ENCODE peak calls at places on chromosome 4, in five cellular contexts. M is HepG2, I is SK-N-SH, H is GM12878, Y is K562. X is an unnamed sample.

GRCh38 chr4:147332101-147332500 is 148.8 kb upstream of the EDNRA start:
- DNase-seq in M (no peak), I (no peak), H (no peak), Y (no peak), X (no peak)

GRCh38 chr4:38601244-38601915 is 62.6 kb upstream of the KLF3 start:
- DNase-seq in M (peak), I (no peak), H (no peak), Y (peak), X (peak)

GRCh38 chr4:39256436-39256835 is 74.1 kb downstream of the WDR19 start:
- DNase-seq in M (no peak), I (no peak), H (no peak), Y (no peak), X (no peak)

GRCh38 chr4:35151816-35152572 is 1092.3 kb downstream of the ARAP2 start:
- DNase-seq in M (peak), I (peak), H (no peak), Y (peak), X (no peak)

GRCh38 chr4:15414601-15415091 is 13.2 kb upstream of the C1QTNF7 start:
- DNase-seq in M (no peak), I (no peak), H (no peak), Y (no peak), X (no peak)

GRCh38 chr4:72457158-72457557 is 111.9 kb downstream of the ADAMTS3 start:
- DNase-seq in M (no peak), I (no peak), H (no peak), Y (no peak), X (no peak)

GRCh38 chr4:169239236-169239905 is 31.4 kb downstream of the SH3RF1 start:
- DNase-seq in M (no peak), I (no peak), H (no peak), Y (no peak), X (no peak)

GRCh38 chr4:113248320-113248719 is 198.9 kb downstream of the ANK2 start:
- DNase-seq in M (peak), I (no peak), H (no peak), Y (peak), X (no peak)

GRCh38 chr4:681736-682451 is 7.1 kb downstream of the SLC49A3 start:
- DNase-seq in M (peak), I (peak), H (no peak), Y (peak), X (peak)

GRCh38 chr4:18568600-18568999 is 547.0 kb upstream of the LCORL start:
- DNase-seq in M (no peak), I (no peak), H (no peak), Y (no peak), X (no peak)

GRCh38 chr4:70196855-70197254 is 1.3 kb downstream of the ODAM start:
- DNase-seq in M (no peak), I (no peak), H (no peak), Y (no peak), X (no peak)

GRCh38 chr4:105434940-105435339 is 38.9 kb downstream of the PPA2 start:
- DNase-seq in M (no peak), I (no peak), H (no peak), Y (no peak), X (no peak)

GRCh38 chr4:158673633-158674032 is 1.5 kb downstream of the ETFDH start:
- DNase-seq in M (no peak), I (no peak), H (no peak), Y (no peak), X (no peak)

GRCh38 chr4:74933562-74934015 is 673 bp downstream of the PARM1 start:
- DNase-seq in M (no peak), I (peak), H (no peak), Y (no peak), X (no peak)

GRCh38 chr4:4455199-4455865 is 68.4 kb downstream of the NSG1 start:
- DNase-seq in M (no peak), I (peak), H (peak), Y (no peak), X (no peak)
- TF ChIP-seq GABPA in M (no peak), I (no peak), H (no peak), Y (no peak), X (no peak)

DNA sequence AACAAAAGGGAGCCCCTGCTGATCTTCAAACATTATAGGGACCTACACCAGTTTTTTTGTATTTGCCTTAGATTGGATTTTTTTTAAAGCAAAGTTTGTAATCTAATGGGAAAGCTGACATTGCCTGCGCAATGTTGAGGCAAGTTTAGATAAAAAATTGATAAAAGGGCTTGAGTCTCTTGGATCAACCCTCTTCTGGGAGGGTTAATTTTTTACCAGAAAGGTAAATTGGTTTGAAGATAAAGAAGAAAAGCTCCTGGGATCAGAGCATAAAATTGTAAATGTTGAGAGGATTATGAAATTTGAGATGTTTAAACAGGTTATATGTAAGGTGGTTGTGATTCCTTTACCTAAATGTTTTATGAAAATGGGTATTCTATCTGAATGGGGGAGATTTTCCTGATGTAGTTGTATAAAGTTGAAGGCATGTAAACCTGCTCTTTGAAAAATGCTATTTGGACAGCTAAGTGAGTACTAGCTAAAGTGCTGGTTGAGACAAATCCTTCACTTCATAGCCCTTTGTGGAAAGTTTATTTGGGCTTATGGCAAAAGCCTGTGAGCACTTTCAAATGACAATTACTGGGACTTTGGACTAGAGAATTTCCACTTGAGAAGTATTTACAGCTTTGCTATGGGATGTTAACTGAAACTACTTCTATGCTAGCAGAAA is 56.1 kb downstream of the UGT2B10 start:
- DNase-seq in M (peak), I (no peak), H (no peak), Y (no peak), X (no peak)
- H3K27ac ChIP-seq in M (peak), I (no peak), H (no peak), Y (no peak), X (no peak)

DNA sequence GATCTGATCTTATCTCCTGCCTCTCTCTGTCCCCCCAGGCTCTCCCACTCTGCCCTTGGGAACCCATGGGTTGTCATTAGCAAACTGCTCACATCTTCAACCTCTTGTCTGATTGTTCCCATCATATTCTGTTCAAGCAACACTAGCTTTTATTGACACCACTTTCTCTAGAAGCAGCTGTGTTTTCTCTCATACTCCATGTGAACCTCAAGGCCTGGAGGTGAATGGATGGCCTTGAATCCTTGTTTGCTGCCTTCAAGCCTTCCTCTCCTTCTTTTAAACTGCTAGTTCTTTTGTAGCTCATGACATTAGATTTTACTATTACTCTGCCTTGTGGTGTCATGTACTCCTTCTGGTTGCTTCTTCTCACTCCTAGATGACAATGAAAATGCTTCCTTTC is 149.5 kb upstream of the WDFY3 start:
- DNase-seq in M (no peak), I (no peak), H (no peak), Y (no peak), X (no peak)
- TF ChIP-seq REST in M (no peak), I (no peak), H (no peak), Y (no peak), X (no peak)

GRCh38 chr4:42786350-42787070 is 106.0 kb upstream of the GRXCR1 start:
- DNase-seq in M (no peak), I (no peak), H (no peak), Y (no peak), X (no peak)
- TF ChIP-seq GABPA in M (no peak), I (no peak), H (no peak), Y (no peak), X (no peak)

GRCh38 chr4:1969928-1970723 is 38.6 kb downstream of the NELFA start:
- DNase-seq in M (no peak), I (no peak), H (no peak), Y (no peak), X (no peak)
- H3K27ac ChIP-seq in M (no peak), I (no peak), H (no peak), Y (no peak), X (no peak)

GRCh38 chr4:152935138-152935537 is 985 bp upstream of the FHDC1 start:
- DNase-seq in M (no peak), I (no peak), H (no peak), Y (peak), X (no peak)
- TF ChIP-seq REST in M (no peak), I (no peak), H (no peak), Y (no peak), X (no peak)

X was measured in HL-60.